ENCODE peak calls at places on chromosomes 6 and 20, in four cellular contexts. S is HepG2, F is GM12878, J is H1. D is an unnamed sample.

GRCh38 chr20:32780749-32781402 is 18.7 kb downstream of the DNMT3B start:
- DNase-seq in J (no peak), S (no peak), F (no peak), D (no peak)

GRCh38 chr6:151391471-151392428 is at the start of gene ZBTB2:
- DNase-seq in S (peak; percentile 83), F (no peak), J (peak; percentile 41), D (peak; percentile 85)

GRCh38 chr6:41648921-41649320 is 10.7 kb downstream of the MDFI start:
- DNase-seq in J (no peak), F (no peak), S (no peak), D (no peak)

GRCh38 chr6:70980800-70981199 is 23.9 kb upstream of the B3GAT2 start:
- DNase-seq in F (no peak), S (no peak), J (no peak), D (peak; percentile 3)

GRCh38 chr20:4544765-4545164 is 176.9 kb upstream of the PRND start:
- DNase-seq in S (no peak), J (no peak), F (no peak), D (no peak)

GRCh38 chr6:3553254-3553653 is 96.4 kb upstream of the SLC22A23 start:
- DNase-seq in F (no peak), S (no peak), J (no peak), D (no peak)

GRCh38 chr20:38369387-38369786 is 23.1 kb downstream of the LBP start:
- DNase-seq in S (peak; percentile 47), F (no peak), J (no peak), D (peak; percentile 46)

GRCh38 chr6:80547827-80548226 is 441.4 kb downstream of the BCKDHB start:
- DNase-seq in J (no peak), F (no peak), S (no peak), D (no peak)

GRCh38 chr6:94645191-94645590 is 932.1 kb upstream of the MANEA start:
- DNase-seq in J (no peak), F (no peak), S (no peak), D (no peak)

GRCh38 chr6:149990672-149991402 is 27.1 kb downstream of the ULBP1 start:
- DNase-seq in J (no peak), F (no peak), S (no peak), D (no peak)

GRCh38 chr6:338815-339262 is 46.6 kb downstream of the DUSP22 start:
- DNase-seq in S (no peak), F (no peak), J (no peak), D (peak; percentile 44)

GRCh38 chr20:62697468-62697912 is 11.1 kb upstream of the NTSR1 start:
- DNase-seq in F (no peak), S (no peak), J (no peak), D (no peak)

GRCh38 chr6:89984926-89985743 is 90.9 kb downstream of the GJA10 start:
- DNase-seq in F (no peak), S (no peak), J (no peak), D (peak; percentile 40)

GRCh38 chr6:54718541-54719023 is 128.0 kb upstream of the FAM83B start:
- DNase-seq in S (no peak), J (no peak), F (no peak), D (no peak)

GRCh38 chr6:30411515-30412207 is 66.7 kb downstream of the RPP21 start:
- DNase-seq in F (no peak), S (peak; percentile 52), J (peak; percentile 51), D (peak; percentile 76)

GRCh38 chr6:105501246-105501645 is 98.4 kb upstream of the PREP start:
- DNase-seq in F (no peak), J (no peak), S (no peak), D (no peak)

GRCh38 chr20:51696304-51697118 is 71.7 kb downstream of the ATP9A start:
- DNase-seq in J (no peak), F (no peak), S (no peak), D (no peak)

GRCh38 chr20:35663813-35664543 is 722 bp downstream of the CPNE1 start:
- DNase-seq in S (peak; percentile 61), J (no peak), F (no peak), D (peak; percentile 32)

GRCh38 chr6:159151266-159151855 is 17.8 kb upstream of the FNDC1 start:
- DNase-seq in F (no peak), J (no peak), S (peak; percentile 34), D (peak; percentile 72)

GRCh38 chr6:136084403-136084802 is 165.7 kb downstream of the MTFR2 start:
- DNase-seq in F (no peak), S (no peak), J (no peak), D (no peak)

GRCh38 chr6:155974359-155974758 is 518.7 kb upstream of the NOX3 start:
- DNase-seq in S (no peak), J (no peak), F (no peak), D (no peak)

GRCh38 chr6:105459049-105459448 is 56.2 kb upstream of the PREP start:
- DNase-seq in F (peak; percentile 98), J (no peak), S (no peak), D (no peak)

GRCh38 chr6:108518714-108519576 is 41.8 kb upstream of the FOXO3 start:
- DNase-seq in S (peak; percentile 24), F (no peak), J (no peak), D (peak; percentile 43)

GRCh38 chr6:47701374-47701773 is 3.0 kb downstream of the ADGRF4 start:
- DNase-seq in S (no peak), F (peak; percentile 35), J (no peak), D (no peak)

GRCh38 chr6:87155920-87156600 is 695 bp downstream of the ZNF292 start:
- DNase-seq in S (peak; percentile 39), F (no peak), J (no peak), D (peak; percentile 61)

GRCh38 chr20:20609522-20609921 is 102.9 kb downstream of the RALGAPA2 start:
- DNase-seq in J (no peak), S (no peak), F (no peak), D (no peak)

GRCh38 chr20:37521091-37521771 is at the start of gene NNAT:
- DNase-seq in F (no peak), J (no peak), S (no peak), D (no peak)

GRCh38 chr6:157885211-157885788 is 62.3 kb downstream of the SNX9 start:
- DNase-seq in F (no peak), S (no peak), J (no peak), D (no peak)

GRCh38 chr6:101226677-101227135 is 166.8 kb upstream of the GRIK2 start:
- DNase-seq in J (peak; percentile 85), S (peak; percentile 20), F (no peak), D (no peak)

GRCh38 chr6:105804436-105804835 is 281.7 kb upstream of the PRDM1 start:
- DNase-seq in J (no peak), S (no peak), F (no peak), D (no peak)

GRCh38 chr20:59125332-59125731 is 38.3 kb upstream of the ZNF831 start:
- DNase-seq in S (no peak), J (no peak), F (no peak), D (no peak)

GRCh38 chr6:39927159-39927558 is 7.1 kb downstream of the MOCS1 start:
- DNase-seq in F (no peak), J (no peak), S (no peak), D (no peak)

GRCh38 chr20:34074101-34074760 is 37.8 kb downstream of the EIF2S2 start:
- DNase-seq in F (no peak), J (no peak), S (no peak), D (no peak)

GRCh38 chr6:141326925-141327324 is 805.8 kb upstream of the GJE1 start:
- DNase-seq in F (no peak), S (no peak), J (no peak), D (no peak)

GRCh38 chr6:141321486-141322347 is 811.0 kb upstream of the GJE1 start:
- DNase-seq in S (no peak), J (no peak), F (no peak), D (no peak)

GRCh38 chr6:141326426-141326825 is 806.3 kb upstream of the GJE1 start:
- DNase-seq in S (peak; percentile 62), F (no peak), J (no peak), D (no peak)
- TF ChIP-seq CEBPB in S (no peak), F (no peak), J (no peak), D (no peak)

DNA sequence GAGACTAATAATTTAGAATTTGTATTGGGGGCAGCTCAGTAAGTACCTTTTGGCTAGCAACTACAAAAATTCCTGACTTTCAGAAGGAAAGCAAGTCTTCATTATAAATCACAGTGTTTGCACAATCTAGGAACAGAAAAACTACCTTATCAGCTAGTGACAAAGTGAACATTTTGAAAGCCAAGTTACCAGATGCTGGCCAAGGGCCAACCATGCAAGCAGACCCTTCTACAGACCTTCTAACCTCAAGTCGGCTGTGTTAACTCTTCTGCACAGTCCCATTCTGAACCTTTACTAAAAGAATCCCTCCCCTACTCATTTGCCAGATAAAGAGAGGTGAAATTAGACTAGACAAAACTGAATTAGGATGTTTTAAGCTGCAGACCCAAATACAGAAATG is 341.9 kb downstream of the COL12A1 start:
- DNase-seq in J (no peak), S (no peak), F (no peak), D (no peak)
- TF ChIP-seq CBX5 in J (no peak), S (no peak), F (no peak), D (no peak)

GRCh38 chr20:24990810-24991252 is 1.7 kb downstream of the APMAP start:
- DNase-seq in J (no peak), S (no peak), F (no peak), D (no peak)
- TF ChIP-seq CEBPB in J (no peak), S (no peak), F (no peak), D (no peak)

DNA sequence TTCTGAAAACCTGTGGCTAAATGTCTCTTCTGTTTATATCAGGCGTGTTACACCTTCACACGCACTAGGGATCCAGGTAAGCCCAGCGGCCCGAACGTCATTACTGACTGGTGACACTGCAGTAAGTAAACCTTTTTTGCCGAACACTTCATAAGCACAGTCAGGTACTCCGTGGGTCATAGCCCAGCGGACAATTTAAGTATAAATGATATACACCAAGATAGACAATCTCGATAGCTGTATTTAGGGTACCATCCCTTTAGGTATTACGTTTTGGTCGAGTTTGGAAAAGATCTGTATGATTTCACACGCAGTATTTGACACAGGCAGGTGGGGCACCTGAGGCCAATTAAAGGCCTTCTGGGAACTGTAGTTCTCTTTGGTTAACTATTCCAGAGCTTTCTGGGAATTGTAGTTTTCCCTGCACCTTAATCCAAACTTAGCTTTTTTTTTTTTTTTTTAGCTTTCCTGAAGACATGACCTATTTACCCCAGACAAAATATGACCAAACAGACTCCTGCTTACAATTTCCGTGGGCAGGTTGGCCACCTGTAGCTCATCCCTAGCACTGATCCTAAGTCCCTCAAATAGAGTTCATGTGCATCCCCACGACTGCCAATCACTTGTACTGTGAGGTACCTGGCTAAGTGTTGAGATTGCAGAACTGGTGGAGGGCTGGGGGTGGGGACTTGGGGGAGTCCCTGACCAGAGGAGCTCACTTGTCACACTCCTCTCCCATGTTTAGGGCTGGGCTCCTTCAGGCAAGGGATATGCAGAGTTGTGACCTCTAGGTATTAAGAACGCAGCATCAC is 908 bp upstream of the EHMT2 start:
- DNase-seq in S (peak; percentile 63), J (no peak), F (no peak), D (peak; percentile 51)
- TF ChIP-seq CBX5 in S (no peak), J (no peak), F (no peak), D (no peak)

GRCh38 chr20:23078351-23078993 is 7.7 kb downstream of the CD93 start:
- DNase-seq in J (no peak), F (no peak), S (no peak), D (no peak)
- TF ChIP-seq CEBPB in J (no peak), F (no peak), S (no peak), D (peak; percentile 0)

GRCh38 chr20:366719-367485 is 13.7 kb upstream of the TRIB3 start:
- DNase-seq in F (no peak), S (no peak), J (no peak), D (no peak)
- TF ChIP-seq CBX5 in F (no peak), S (no peak), J (no peak), D (no peak)